ENCODE peak calls at places on chromosomes 6 and 20, in five cellular contexts. Q, S, J, P and D are unnamed samples.

GRCh38 chr6:64680446-64680845 is 1026.6 kb downstream of the EYS start:
- DNase-seq in Q (peak; percentile 3), S (no peak), J (no peak), P (no peak), D (no peak)

GRCh38 chr6:139981810-139982550 is 607.5 kb upstream of the CITED2 start:
- DNase-seq in Q (peak; percentile 32), S (no peak), J (peak; percentile 66), P (peak; percentile 20), D (no peak)

GRCh38 chr20:23419995-23420901 is 1.0 kb downstream of the NAPB start:
- DNase-seq in Q (peak; percentile 58), S (peak; percentile 59), J (peak; percentile 80), P (peak; percentile 57), D (peak; percentile 32)

GRCh38 chr6:150008588-150008987 is 16.7 kb downstream of the RAET1L start:
- DNase-seq in Q (peak; percentile 60), S (peak; percentile 43), J (no peak), P (no peak), D (no peak)

GRCh38 chr20:46554850-46555249 is 4.4 kb upstream of the OCSTAMP start:
- DNase-seq in Q (no peak), S (no peak), J (no peak), P (no peak), D (no peak)

GRCh38 chr20:62702886-62703852 is 5.5 kb upstream of the NTSR1 start:
- DNase-seq in Q (peak; percentile 95), S (no peak), J (peak; percentile 90), P (no peak), D (no peak)

GRCh38 chr6:15441215-15441868 is 195.5 kb downstream of the JARID2 start:
- DNase-seq in Q (peak; percentile 81), S (no peak), J (peak; percentile 87), P (peak; percentile 35), D (no peak)

GRCh38 chr6:156984178-156984738 is 207.1 kb downstream of the ARID1B start:
- DNase-seq in Q (peak; percentile 9), S (no peak), J (no peak), P (no peak), D (no peak)

GRCh38 chr6:39812853-39813533 is 20.8 kb downstream of the DAAM2 start:
- DNase-seq in Q (no peak), S (no peak), J (peak; percentile 51), P (no peak), D (no peak)

GRCh38 chr6:30914076-30914853 is at the start of gene VARS2:
- DNase-seq in Q (peak; percentile 94), S (peak; percentile 92), J (peak; percentile 92), P (peak; percentile 95), D (peak; percentile 82)
- TF ChIP-seq CTCF in Q (peak; percentile 53), S (no peak), J (peak; percentile 37), P (peak; percentile 28), D (no peak)

DNA sequence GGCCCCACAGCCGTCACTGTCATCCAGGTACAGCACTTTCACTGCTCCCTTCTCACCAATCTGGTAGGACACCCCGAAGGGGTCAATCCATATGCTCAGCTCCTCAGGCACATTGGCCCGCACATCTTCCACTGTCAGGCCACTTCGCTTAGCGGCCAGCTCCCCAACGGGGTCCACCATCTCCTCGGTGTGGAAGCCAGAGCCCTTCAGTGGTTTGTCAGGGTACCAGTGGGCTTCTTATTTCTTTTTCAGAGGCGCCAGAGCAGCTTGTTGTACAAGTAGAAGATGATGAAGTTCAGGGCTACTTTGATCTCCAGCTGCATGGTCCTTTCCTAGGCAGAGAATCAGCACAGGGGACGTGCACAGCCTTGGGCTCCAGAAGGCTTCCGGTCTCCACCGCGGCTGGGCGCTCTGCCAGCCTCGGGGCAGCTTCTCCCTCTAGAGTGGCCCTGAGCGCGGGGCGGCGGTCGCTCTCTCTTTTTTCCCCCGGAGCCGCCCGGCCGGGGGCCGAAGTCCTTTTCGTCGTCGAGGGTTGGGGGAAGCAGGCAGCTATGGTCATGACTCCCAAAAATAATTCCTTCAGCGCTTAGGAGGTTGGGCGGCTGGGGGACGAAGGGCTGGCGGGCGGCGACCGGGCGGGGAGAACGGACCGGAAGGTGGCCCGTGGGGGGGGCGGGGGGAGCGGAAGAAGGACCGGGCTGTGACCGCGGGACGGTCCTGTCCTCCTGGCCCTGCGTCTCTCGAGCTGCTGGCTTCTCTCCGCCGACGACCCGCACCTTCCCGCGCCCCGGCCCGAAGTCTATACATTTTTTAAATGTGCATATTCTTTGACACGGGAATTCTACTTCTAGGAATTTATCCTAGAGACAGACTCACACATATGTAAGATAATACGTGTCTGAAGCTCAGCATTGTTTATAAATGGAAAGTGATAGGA is 6.5 kb upstream of the ZSCAN9 start:
- DNase-seq in Q (peak; percentile 47), S (no peak), J (peak; percentile 68), P (peak; percentile 78), D (peak; percentile 31)
- TF ChIP-seq CTCF in Q (no peak), S (no peak), J (no peak), P (no peak), D (no peak)

GRCh38 chr6:125546827-125547226 is 202.6 kb upstream of the HEY2 start:
- DNase-seq in Q (no peak), S (no peak), J (peak; percentile 31), P (no peak), D (no peak)
- TF ChIP-seq CTCF in Q (no peak), S (no peak), J (peak; percentile 7), P (no peak), D (no peak)

GRCh38 chr6:43174263-43175112 is 3.4 kb downstream of the SRF start:
- DNase-seq in Q (peak; percentile 99), S (peak; percentile 93), J (peak; percentile 99), P (peak; percentile 98), D (peak; percentile 83)
- TF ChIP-seq CTCF in Q (peak; percentile 29), S (no peak), J (peak; percentile 16), P (peak; percentile 44), D (no peak)

GRCh38 chr6:9851541-9852380 is 563.1 kb downstream of the TFAP2A start:
- DNase-seq in Q (peak; percentile 78), S (no peak), J (peak; percentile 1), P (no peak), D (no peak)
- TF ChIP-seq CTCF in Q (peak; percentile 15), S (no peak), J (no peak), P (no peak), D (no peak)

DNA sequence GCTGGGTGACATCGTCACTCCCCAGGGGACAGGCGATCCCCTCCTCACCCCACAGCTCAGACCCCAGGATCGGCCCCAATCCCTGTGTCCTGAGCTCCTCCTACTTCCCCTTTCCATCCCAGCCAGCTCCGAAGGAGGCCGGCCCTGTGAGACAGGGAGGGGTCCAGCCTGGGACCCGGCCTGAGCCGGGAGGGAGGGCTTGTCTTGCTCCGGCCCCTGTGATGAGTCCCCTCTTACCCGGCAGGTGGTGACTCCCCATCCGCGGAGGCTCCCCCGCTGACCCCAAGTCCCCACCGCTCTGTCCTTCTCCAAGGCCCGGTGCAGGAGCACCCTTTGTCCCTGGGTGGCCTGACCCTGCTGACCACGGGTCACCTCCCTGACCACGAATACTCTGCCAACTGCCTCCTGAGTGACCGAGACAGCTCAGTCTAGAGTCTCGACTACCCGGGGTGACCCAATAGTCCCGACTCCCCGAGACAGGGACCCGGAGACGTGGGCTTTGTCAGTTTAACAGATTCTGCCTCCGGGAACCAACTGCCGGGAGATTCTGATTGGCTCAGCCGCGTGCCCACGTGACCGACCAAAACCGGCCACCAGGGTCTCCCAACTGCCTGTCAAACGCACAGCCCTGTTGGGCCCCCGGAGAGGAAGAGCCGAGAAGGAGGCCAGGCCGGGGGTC is 187.4 kb upstream of the PROKR2 start:
- DNase-seq in Q (no peak), S (no peak), J (peak; percentile 25), P (peak; percentile 56), D (no peak)
- TF ChIP-seq CTCF in Q (no peak), S (no peak), J (no peak), P (peak; percentile 48), D (no peak)

GRCh38 chr20:39283464-39283863 is 321.3 kb downstream of the DHX35 start:
- DNase-seq in Q (no peak), S (no peak), J (no peak), P (no peak), D (no peak)
- TF ChIP-seq CTCF in Q (no peak), S (no peak), J (no peak), P (no peak), D (no peak)

GRCh38 chr6:10412165-10412947 is 2.5 kb downstream of the TFAP2A start:
- DNase-seq in Q (peak; percentile 87), S (no peak), J (peak; percentile 52), P (no peak), D (no peak)

GRCh38 chr6:10415593-10416480 is 963 bp upstream of the TFAP2A start:
- DNase-seq in Q (no peak), S (no peak), J (no peak), P (no peak), D (no peak)

GRCh38 chr6:10414766-10415592 is at the start of gene TFAP2A:
- DNase-seq in Q (peak; percentile 95), S (no peak), J (peak; percentile 17), P (no peak), D (no peak)

GRCh38 chr6:10412948-10413849 is 1.7 kb downstream of the TFAP2A start:
- DNase-seq in Q (peak; percentile 93), S (no peak), J (no peak), P (peak; percentile 36), D (no peak)

GRCh38 chr6:10413850-10414765 is 766 bp downstream of the TFAP2A start:
- DNase-seq in Q (peak; percentile 76), S (no peak), J (no peak), P (no peak), D (no peak)
- TF ChIP-seq CTCF in Q (peak; percentile 46), S (no peak), J (no peak), P (no peak), D (no peak)

DNA sequence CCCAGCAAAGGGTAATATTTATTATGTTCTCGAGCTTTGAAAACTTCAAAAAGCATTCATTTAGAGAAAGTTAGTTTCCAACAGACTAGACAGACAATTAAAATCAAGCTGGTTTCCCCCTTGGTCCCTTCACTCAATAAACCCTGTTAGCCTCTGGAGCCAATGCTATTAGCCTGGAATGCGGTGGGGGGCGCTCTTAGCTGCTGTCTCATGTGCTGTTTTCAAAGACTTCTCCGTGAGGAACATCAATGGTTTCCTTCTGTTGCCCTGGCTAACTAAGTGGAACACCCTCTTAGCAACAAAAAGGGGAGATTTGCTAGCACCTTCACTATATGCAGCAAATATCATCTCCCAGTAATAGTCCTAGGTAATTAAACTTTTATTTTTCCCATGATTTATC is 86.4 kb downstream of the LY86 start:
- DNase-seq in Q (peak; percentile 30), S (no peak), J (no peak), P (no peak), D (no peak)
- TF ChIP-seq CTCF in Q (peak; percentile 32), S (no peak), J (peak; percentile 47), P (no peak), D (no peak)

DNA sequence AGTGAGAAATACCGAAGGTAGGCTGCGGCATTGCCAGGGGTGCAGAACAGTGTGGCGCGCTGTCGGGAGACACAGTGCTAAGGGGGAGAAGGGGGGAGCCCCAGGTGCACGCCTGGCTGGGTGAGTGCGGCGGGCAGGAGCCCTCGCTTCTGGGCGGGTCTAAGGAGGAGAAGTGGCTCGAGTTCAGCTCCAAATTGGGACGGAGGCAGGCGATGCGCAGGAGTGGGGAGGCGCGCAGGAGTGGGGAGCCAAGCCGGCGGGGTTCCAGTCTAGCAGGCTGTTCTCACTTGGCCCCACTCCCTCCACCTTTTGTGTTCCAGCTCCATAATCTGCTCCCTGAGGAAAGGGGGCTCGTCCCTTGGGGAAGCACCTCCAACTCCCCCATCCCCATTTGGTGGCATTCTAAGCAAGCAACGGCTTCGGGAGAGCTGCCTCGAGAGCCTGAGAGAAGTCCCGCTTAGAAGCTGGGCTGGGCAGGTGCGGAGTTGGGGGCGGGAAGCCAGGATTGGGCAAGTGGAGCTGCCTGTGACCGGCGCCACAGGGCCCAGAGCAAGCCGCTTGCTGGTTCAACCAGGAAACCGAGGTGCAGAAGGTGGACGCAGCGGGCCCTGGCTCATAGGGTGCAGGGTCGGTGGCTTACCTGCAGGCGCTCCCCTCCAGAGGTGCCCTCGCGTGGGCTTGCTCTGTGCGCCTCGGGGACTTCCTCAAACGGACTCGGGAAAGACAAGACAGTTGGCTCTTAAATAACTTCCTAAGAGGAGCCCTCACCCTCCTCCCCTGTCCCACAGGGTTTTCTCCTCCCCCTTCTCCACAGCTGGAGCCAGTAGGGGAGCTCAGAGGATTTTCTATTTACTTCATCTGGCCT is at the start of gene F13A1:
- DNase-seq in Q (no peak), S (no peak), J (no peak), P (peak; percentile 17), D (no peak)
- TF ChIP-seq CTCF in Q (no peak), S (no peak), J (no peak), P (no peak), D (no peak)